ENCODE peak calls at places on chromosomes 7 and 10, in nine cellular contexts. L, P, K, A, C, U, D, N and R are unnamed samples.

GRCh38 chr10:20114179-20114578 is 297.9 kb downstream of the PLXDC2 start:
- DNase-seq in D (no peak), U (no peak), P (no peak), L (no peak), K (no peak), C (no peak), N (no peak), A (no peak), R (no peak)

GRCh38 chr7:87445897-87446296 is 29.6 kb downstream of the ABCB4 start:
- DNase-seq in C (no peak), A (no peak), K (no peak), N (no peak), P (no peak), U (no peak), D (no peak), L (no peak), R (no peak)

GRCh38 chr7:150356265-150356897 is 12.2 kb upstream of the REPIN1 start:
- DNase-seq in A (no peak), L (no peak), D (no peak), P (no peak), K (no peak), N (no peak), C (no peak), U (peak), R (no peak)

GRCh38 chr10:28367865-28368541 is 65.1 kb upstream of the MPP7 start:
- DNase-seq in D (no peak), L (peak), U (peak), C (no peak), P (peak), K (no peak), A (no peak), N (no peak), R (peak)

GRCh38 chr10:60964257-60965235 is 20.6 kb upstream of the RHOBTB1 start:
- DNase-seq in C (peak), D (peak), L (peak), A (peak), P (peak), U (peak), N (peak), K (peak), R (peak)

GRCh38 chr10:43204394-43204942 is 62.4 kb downstream of the RASGEF1A start:
- DNase-seq in K (no peak), N (peak), A (no peak), D (no peak), P (no peak), U (no peak), C (no peak), L (no peak), R (no peak)

GRCh38 chr7:130421685-130422084 is 19.1 kb downstream of the CEP41 start:
- DNase-seq in N (no peak), P (no peak), L (no peak), K (peak), C (no peak), D (peak), A (no peak), U (no peak), R (no peak)

GRCh38 chr10:117663750-117664149 is 121.2 kb downstream of the EMX2 start:
- DNase-seq in D (peak), U (no peak), K (peak), L (no peak), N (peak), A (no peak), C (no peak), P (no peak), R (no peak)

GRCh38 chr10:95273393-95274312 is 17.1 kb downstream of the PDLIM1 start:
- DNase-seq in U (no peak), P (no peak), L (no peak), A (peak), C (no peak), K (peak), D (peak), N (no peak), R (no peak)

GRCh38 chr7:14902589-14902963 is at the start of gene DGKB:
- DNase-seq in U (no peak), N (no peak), C (peak), A (no peak), P (no peak), L (no peak), D (peak), K (no peak), R (peak)

GRCh38 chr10:99711129-99711719 is 20.7 kb downstream of the COX15 start:
- DNase-seq in L (no peak), C (no peak), D (peak), N (peak), U (peak), A (peak), K (peak), P (no peak), R (no peak)

GRCh38 chr7:5528071-5528814 is 104.6 kb upstream of the TNRC18 start:
- DNase-seq in N (peak), C (no peak), L (no peak), K (peak), A (peak), U (peak), P (peak), D (no peak), R (peak)

GRCh38 chr10:122154733-122155366 is 116.2 kb upstream of the BTBD16 start:
- DNase-seq in K (peak), P (no peak), L (no peak), A (no peak), U (no peak), N (no peak), C (peak), D (peak), R (no peak)

GRCh38 chr10:99344715-99345114 is 15.6 kb downstream of the CNNM1 start:
- DNase-seq in U (no peak), N (no peak), P (no peak), L (no peak), C (no peak), A (no peak), K (no peak), D (no peak), R (no peak)

GRCh38 chr7:112411186-112411795 is 39.0 kb upstream of the IFRD1 start:
- DNase-seq in C (no peak), K (peak), L (no peak), U (no peak), A (no peak), N (peak), D (peak), P (no peak), R (peak)

GRCh38 chr7:44733708-44734481 is 14.8 kb upstream of the ZMIZ2 start:
- DNase-seq in P (no peak), U (no peak), C (no peak), A (no peak), N (no peak), D (peak), L (no peak), K (peak), R (no peak)

GRCh38 chr10:42985436-42986316 is 91.2 kb upstream of the RET start:
- DNase-seq in L (no peak), C (no peak), N (no peak), K (no peak), U (no peak), A (no peak), P (peak), D (no peak), R (no peak)

GRCh38 chr10:96414303-96414702 is 55.5 kb upstream of the OPALIN start:
- DNase-seq in L (no peak), N (no peak), C (no peak), U (no peak), D (no peak), A (no peak), K (no peak), P (no peak), R (no peak)

GRCh38 chr7:22992874-22993840 is 20.8 kb downstream of the HYCC1 start:
- DNase-seq in N (no peak), C (no peak), K (no peak), A (no peak), U (no peak), P (no peak), L (no peak), D (no peak), R (no peak)

GRCh38 chr10:130377986-130378545 is 241.9 kb downstream of the GLRX3 start:
- DNase-seq in C (no peak), P (no peak), K (no peak), D (no peak), A (no peak), L (no peak), N (no peak), U (no peak), R (no peak)

GRCh38 chr10:30182191-30183075 is 123.0 kb upstream of the JCAD start:
- DNase-seq in N (no peak), D (peak), P (no peak), U (no peak), L (no peak), C (no peak), A (peak), K (peak), R (no peak)

GRCh38 chr10:104306897-104307296 is 31.4 kb downstream of the ITPRIP start:
- DNase-seq in A (no peak), U (no peak), K (no peak), L (no peak), P (no peak), C (no peak), N (no peak), D (no peak), R (no peak)

GRCh38 chr7:158810846-158811245 is 18.5 kb downstream of the ESYT2 start:
- DNase-seq in P (no peak), A (no peak), C (no peak), D (no peak), L (no peak), K (no peak), N (no peak), U (no peak), R (no peak)

GRCh38 chr7:1483536-1484505 is 20.4 kb downstream of the INTS1 start:
- DNase-seq in K (no peak), A (no peak), D (no peak), N (no peak), U (no peak), L (no peak), C (no peak), P (no peak), R (no peak)

GRCh38 chr10:11899067-11899876 is 76.1 kb downstream of the PROSER2 start:
- DNase-seq in U (no peak), K (no peak), D (no peak), L (no peak), P (no peak), C (no peak), N (no peak), A (no peak), R (no peak)

DNA sequence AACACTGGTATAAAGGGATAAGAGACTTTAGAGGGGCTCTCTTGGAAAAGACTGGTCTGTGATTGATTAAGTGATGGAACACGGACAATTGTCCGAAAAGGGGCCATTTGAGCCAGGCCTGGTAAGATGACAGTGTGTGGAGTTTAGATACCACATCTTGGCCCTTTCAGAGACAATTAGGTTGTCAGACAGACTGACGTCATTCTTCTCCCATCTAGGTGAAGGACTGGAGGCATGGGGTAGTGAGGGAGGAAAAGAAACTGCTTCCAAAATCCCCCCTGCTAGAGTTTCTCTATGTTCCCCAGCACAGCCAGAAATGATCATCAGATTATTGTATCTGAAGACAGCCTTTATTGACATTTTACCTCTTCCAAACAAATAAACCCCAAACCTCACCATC is 84.8 kb upstream of the MYO3A start:
- DNase-seq in L (no peak), N (no peak), K (no peak), D (no peak), C (no peak), U (no peak), P (no peak), A (no peak), R (no peak)
- H3K27ac ChIP-seq in L (no peak), N (no peak), K (no peak), D (no peak), C (no peak), U (no peak), P (no peak), A (no peak), R (no peak)

GRCh38 chr10:70357447-70358035 is 24.9 kb downstream of the LRRC20 start:
- DNase-seq in K (no peak), D (no peak), U (no peak), P (no peak), N (no peak), L (no peak), A (no peak), C (no peak), R (no peak)
- H3K27ac ChIP-seq in K (no peak), D (no peak), U (no peak), P (no peak), N (no peak), L (peak), A (no peak), C (no peak), R (no peak)

GRCh38 chr7:127708201-127708600 is 56.2 kb downstream of the SND1 start:
- DNase-seq in U (no peak), N (no peak), L (no peak), D (no peak), K (no peak), P (no peak), C (no peak), A (no peak), R (no peak)
- H3K27ac ChIP-seq in U (no peak), N (no peak), L (no peak), D (peak), K (no peak), P (no peak), C (no peak), A (no peak), R (no peak)

GRCh38 chr10:132634947-132635271 is 97.3 kb downstream of the INPP5A start:
- DNase-seq in K (no peak), U (no peak), P (no peak), N (no peak), D (no peak), C (no peak), L (no peak), A (no peak), R (no peak)
- H3K27ac ChIP-seq in K (no peak), U (no peak), P (no peak), N (no peak), D (no peak), C (no peak), L (no peak), A (no peak), R (no peak)

GRCh38 chr7:51298912-51299311 is 17.7 kb downstream of the COBL start:
- DNase-seq in P (no peak), K (no peak), D (no peak), C (no peak), N (no peak), U (no peak), A (no peak), L (no peak), R (no peak)
- H3K27ac ChIP-seq in P (no peak), K (no peak), D (no peak), C (peak), N (no peak), U (no peak), A (no peak), L (no peak), R (no peak)